ENCODE peak calls at places on chromosomes 13 and 19, in four cellular contexts. Q, D, V and S are unnamed samples.

GRCh38 chr13:103953859-103954258 is 887.6 kb upstream of the SLC10A2 start:
- DNase-seq in Q (no peak), D (no peak), V (no peak), S (no peak)

GRCh38 chr13:29497137-29497654 is 98.3 kb downstream of the SLC7A1 start:
- DNase-seq in Q (no peak), D (no peak), V (no peak), S (no peak)

GRCh38 chr19:38898788-38899446 is 501 bp downstream of the SIRT2 start:
- DNase-seq in Q (no peak), D (no peak), V (no peak), S (no peak)

GRCh38 chr19:45863840-45864628 is at the start of gene FOXA3:
- DNase-seq in Q (no peak), D (no peak), V (no peak), S (peak; percentile 92)

GRCh38 chr19:38849746-38850230 is at the start of gene HNRNPL:
- DNase-seq in Q (no peak), D (no peak), V (no peak), S (no peak)

GRCh38 chr13:107203146-107203847 is 635.4 kb upstream of the ARGLU1 start:
- DNase-seq in Q (no peak), D (no peak), V (no peak), S (peak; percentile 1)

GRCh38 chr13:78176880-78177279 is 258.2 kb upstream of the EDNRB start:
- DNase-seq in Q (no peak), D (no peak), V (no peak), S (no peak)

GRCh38 chr13:87128006-87128405 is 543.2 kb upstream of the SLITRK5 start:
- DNase-seq in Q (no peak), D (no peak), V (no peak), S (no peak)

GRCh38 chr19:41545547-41545946 is 30.4 kb upstream of the CEACAM21 start:
- DNase-seq in Q (no peak), D (no peak), V (no peak), S (no peak)

GRCh38 chr19:29687244-29687896 is 22.1 kb downstream of the PLEKHF1 start:
- DNase-seq in Q (peak; percentile 74), D (no peak), V (no peak), S (no peak)

GRCh38 chr13:44695520-44695919 is 119.4 kb upstream of the TSC22D1 start:
- DNase-seq in Q (no peak), D (no peak), V (no peak), S (no peak)

GRCh38 chr13:44690376-44690775 is 114.2 kb upstream of the TSC22D1 start:
- DNase-seq in Q (no peak), D (no peak), V (no peak), S (no peak)

GRCh38 chr13:44694842-44695241 is 118.7 kb upstream of the TSC22D1 start:
- DNase-seq in Q (no peak), D (no peak), V (no peak), S (no peak)

GRCh38 chr13:44693156-44693826 is 117.2 kb upstream of the TSC22D1 start:
- DNase-seq in Q (no peak), D (no peak), V (no peak), S (no peak)

GRCh38 chr13:44692173-44692713 is 116.1 kb upstream of the TSC22D1 start:
- DNase-seq in Q (no peak), D (no peak), V (no peak), S (no peak)
- TF ChIP-seq CTCF in Q (no peak), D (no peak), V (no peak), S (no peak)

GRCh38 chr19:54728167-54728566 is 3.9 kb downstream of the KIR3DL3 start:
- DNase-seq in Q (no peak), D (no peak), V (no peak), S (no peak)
- TF ChIP-seq CTCF in Q (no peak), D (no peak), V (no peak), S (no peak)

DNA sequence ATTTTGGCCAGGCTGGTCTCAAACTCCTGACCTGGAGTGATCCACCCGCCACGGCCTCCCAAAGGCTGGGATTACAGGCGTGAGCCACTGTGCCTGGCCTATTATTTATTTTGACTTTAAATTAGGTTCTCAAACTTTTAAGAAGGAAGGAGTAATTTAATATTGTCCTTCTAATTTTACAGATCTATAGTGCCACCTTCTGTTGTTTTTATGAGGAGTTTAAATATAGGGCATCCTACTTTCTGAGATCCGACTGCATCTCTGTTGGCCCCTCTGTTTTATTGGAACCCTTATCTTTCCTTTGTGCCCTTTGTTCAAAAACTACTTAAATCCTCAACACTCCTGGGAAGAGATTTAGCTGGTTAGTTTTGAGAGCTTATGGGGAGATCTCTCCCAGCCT is 25.4 kb upstream of the ZMYM5 start:
- DNase-seq in Q (no peak), D (no peak), V (no peak), S (no peak)
- TF ChIP-seq CTCF in Q (peak; percentile 7), D (no peak), V (peak; percentile 46), S (no peak)

GRCh38 chr13:113833111-113833830 is 30.6 kb downstream of the GAS6 start:
- DNase-seq in Q (no peak), D (no peak), V (no peak), S (no peak)

GRCh38 chr13:113834496-113835200 is 29.2 kb downstream of the GAS6 start:
- DNase-seq in Q (no peak), D (no peak), V (no peak), S (no peak)

GRCh38 chr13:113837554-113838355 is 26.1 kb downstream of the GAS6 start:
- DNase-seq in Q (peak; percentile 94), D (peak; percentile 93), V (peak; percentile 97), S (peak; percentile 53)

GRCh38 chr13:113836917-113837553 is 26.8 kb downstream of the GAS6 start:
- DNase-seq in Q (peak; percentile 79), D (no peak), V (peak; percentile 81), S (no peak)

DNA sequence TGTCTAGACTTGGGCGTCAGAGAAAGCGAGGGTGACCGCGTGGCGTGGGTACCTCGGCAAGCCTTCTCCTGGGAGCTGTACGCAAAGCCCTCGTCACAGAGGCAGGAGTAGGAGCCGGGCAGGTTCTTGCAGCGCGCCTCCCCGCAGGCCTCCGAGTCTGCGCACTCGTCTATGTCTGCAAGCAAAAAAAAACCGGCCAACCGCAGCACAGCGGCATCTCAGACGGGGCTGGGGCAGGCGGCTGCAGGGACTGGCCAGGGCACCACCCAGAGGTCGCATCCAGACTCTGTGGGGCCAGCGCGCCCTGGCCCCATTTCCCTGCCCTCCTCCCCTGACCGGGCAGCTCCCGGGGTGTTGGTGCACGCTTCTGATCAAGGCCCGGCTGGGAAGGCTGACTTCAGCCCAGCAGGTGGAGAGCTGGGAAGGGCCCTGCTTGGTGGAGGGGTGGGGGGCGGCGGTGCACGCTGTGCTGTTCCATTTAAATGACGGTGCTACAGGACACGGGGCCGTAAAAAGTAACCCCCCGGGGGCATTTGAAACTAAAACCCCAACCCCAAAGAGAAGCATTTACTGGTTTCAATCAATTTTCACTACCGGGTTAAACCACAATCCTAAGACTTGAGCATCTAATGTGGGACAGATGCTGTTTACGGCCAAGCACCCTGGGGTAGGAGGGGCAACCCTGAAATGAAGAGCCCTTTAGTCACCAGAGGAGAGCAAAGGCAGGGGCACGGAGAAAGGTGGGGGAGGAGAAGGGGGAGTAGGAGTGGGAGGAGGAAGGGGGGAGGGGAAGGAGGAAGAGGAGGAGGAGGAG is 28.2 kb downstream of the GAS6 start:
- DNase-seq in Q (peak; percentile 96), D (no peak), V (no peak), S (no peak)
- TF ChIP-seq CTCF in Q (peak; percentile 6), D (no peak), V (no peak), S (no peak)

DNA sequence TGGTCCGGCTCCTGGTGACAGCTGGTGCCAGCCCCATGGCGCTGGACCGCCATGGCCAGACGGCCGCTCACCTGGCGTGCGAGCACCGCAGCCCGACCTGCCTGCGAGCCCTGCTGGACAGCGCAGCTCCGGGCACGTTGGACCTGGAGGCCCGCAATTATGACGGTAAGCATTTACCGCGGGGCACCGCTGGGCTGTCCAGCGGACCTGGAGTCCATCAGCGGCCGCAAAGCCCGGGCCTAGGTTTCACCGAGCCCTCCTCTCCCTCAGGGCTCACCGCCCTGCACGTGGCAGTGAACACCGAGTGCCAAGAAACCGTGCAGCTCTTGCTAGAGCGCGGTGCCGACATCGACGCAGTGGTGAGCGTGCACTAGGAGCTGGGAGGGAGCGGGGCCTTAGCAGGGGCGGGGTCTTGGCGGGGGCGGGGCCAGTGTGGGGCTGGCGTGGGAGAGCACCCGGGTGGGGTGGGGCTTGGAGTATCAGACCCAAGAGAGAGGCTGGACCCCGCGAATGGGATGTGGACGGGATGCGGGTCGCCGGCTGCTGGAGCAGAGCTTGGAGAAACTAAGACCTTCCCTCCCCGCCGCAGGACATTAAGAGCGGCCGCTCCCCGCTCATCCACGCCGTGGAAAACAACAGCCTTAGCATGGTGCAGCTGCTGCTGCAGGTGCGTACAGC is 8.7 kb downstream of the BCL3 start:
- DNase-seq in Q (no peak), D (peak; percentile 47), V (peak; percentile 45), S (no peak)
- TF ChIP-seq CTCF in Q (no peak), D (peak; percentile 8), V (no peak), S (no peak)

DNA sequence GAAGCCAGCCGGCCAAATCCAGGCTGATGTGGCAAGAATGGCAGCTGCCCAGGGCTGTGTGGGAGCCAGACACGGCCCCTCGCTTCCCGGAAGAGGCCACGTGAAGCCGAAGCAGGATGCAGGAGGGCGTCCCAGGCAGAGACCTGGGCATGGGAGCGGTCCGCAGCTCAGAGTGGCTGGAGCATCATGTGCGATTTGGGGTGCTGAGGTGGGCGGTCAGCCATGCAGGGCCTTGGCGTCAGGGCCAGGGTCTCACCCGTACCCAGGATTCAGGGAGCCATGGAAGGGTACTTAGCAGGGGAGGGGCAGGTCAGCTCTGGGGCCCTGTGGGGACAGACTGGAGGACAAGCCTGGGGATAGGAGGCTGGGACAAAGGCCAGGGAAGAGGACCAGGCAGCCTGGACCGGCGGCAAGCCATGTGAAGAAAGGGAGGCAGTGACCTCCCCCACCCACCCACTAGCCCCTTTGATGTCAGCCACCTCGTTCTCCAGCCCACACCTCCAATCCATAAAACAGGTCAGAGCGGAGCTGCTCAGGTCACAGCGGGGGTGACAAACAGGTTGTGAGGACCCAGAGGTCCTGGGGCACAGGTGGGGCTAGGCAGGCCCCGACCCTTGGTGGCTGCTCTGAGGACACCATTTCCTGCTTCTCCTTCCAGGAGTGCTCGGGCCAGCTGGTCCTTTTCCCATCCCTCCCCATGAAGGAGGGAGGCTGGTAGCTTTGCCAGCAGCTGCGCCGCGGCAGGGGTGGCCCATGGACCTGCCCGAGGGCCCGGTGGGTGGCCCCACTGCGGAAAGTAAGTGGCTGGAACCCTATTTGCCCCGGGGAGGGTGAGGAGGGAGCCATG is 2.3 kb downstream of the KASH5 start:
- DNase-seq in Q (no peak), D (no peak), V (no peak), S (no peak)
- TF ChIP-seq CTCF in Q (no peak), D (no peak), V (no peak), S (no peak)